ENCODE peak calls at places on chromosome 4, in seven cellular contexts. M is GM12878, Q is psoas muscle, B is IMR-90, I is endothelial cell of umbilical vein, G is brain microvascular endothelial cell, P is spleen. J is an unnamed sample.

GRCh38 chr4:105093975-105094374 is 52.7 kb upstream of the TET2 start:
- DNase-seq in B (peak; percentile 6), G (no peak), M (no peak), I (peak; percentile 3), Q (no peak), P (no peak), J (no peak)

GRCh38 chr4:80197132-80197573 is at the start of gene PRDM8:
- DNase-seq in M (no peak), B (peak; percentile 73), G (no peak), I (no peak), Q (no peak), P (peak; percentile 85), J (no peak)

GRCh38 chr4:7540216-7540615 is 105.5 kb upstream of the PSAPL1 start:
- DNase-seq in G (no peak), B (no peak), I (no peak), Q (no peak), P (no peak), M (no peak), J (no peak)

GRCh38 chr4:187618701-187619278 is 376.8 kb upstream of the ZFP42 start:
- DNase-seq in Q (no peak), G (peak; percentile 67), P (no peak), M (no peak), B (peak; percentile 86), I (no peak), J (no peak)

GRCh38 chr4:99735822-99736221 is 78.2 kb upstream of the C4orf54 start:
- DNase-seq in P (no peak), Q (no peak), M (no peak), G (no peak), B (no peak), I (no peak), J (no peak)

GRCh38 chr4:52880994-52881393 is 18.9 kb downstream of the RASL11B start:
- DNase-seq in P (no peak), I (no peak), G (no peak), B (no peak), M (no peak), Q (no peak), J (no peak)

GRCh38 chr4:38717604-38718003 is 53.6 kb downstream of the KLF3 start:
- DNase-seq in M (no peak), I (peak; percentile 67), P (no peak), B (peak; percentile 31), Q (no peak), G (no peak), J (no peak)

GRCh38 chr4:2049381-2049780 is 9.7 kb upstream of the NAT8L start:
- DNase-seq in G (no peak), Q (no peak), I (no peak), P (peak; percentile 54), M (no peak), B (no peak), J (no peak)

GRCh38 chr4:6228158-6229067 is 28.1 kb upstream of the JAKMIP1 start:
- DNase-seq in Q (no peak), G (no peak), B (no peak), P (no peak), M (no peak), I (no peak), J (no peak)

GRCh38 chr4:129581305-129581704 is 485.4 kb downstream of the C4orf33 start:
- DNase-seq in I (no peak), G (no peak), B (no peak), P (no peak), Q (no peak), M (no peak), J (no peak)

GRCh38 chr4:119559044-119559647 is 69.5 kb downstream of the PDE5A start:
- DNase-seq in B (peak; percentile 57), M (no peak), I (peak; percentile 61), Q (no peak), P (no peak), G (no peak), J (no peak)

GRCh38 chr4:99815597-99816011 is 1.0 kb upstream of the DAPP1 start:
- DNase-seq in M (no peak), Q (no peak), I (no peak), P (no peak), B (peak; percentile 20), G (peak; percentile 40), J (no peak)

GRCh38 chr4:185838104-185838452 is 26.1 kb upstream of the SORBS2 start:
- DNase-seq in P (no peak), Q (no peak), M (no peak), B (no peak), G (no peak), I (no peak), J (no peak)

GRCh38 chr4:99029018-99029735 is 33.7 kb downstream of the METAP1 start:
- DNase-seq in Q (no peak), M (no peak), I (no peak), G (no peak), B (peak; percentile 3), P (no peak), J (no peak)

GRCh38 chr4:153276966-153277365 is 67.5 kb upstream of the MND1 start:
- DNase-seq in Q (no peak), G (no peak), M (no peak), P (no peak), I (no peak), B (no peak), J (no peak)

GRCh38 chr4:23958749-23959148 is 68.9 kb upstream of the PPARGC1A start:
- DNase-seq in I (no peak), M (no peak), P (no peak), B (no peak), Q (no peak), G (no peak), J (no peak)

GRCh38 chr4:244471-244870 is 60.8 kb downstream of the ZNF732 start:
- DNase-seq in P (no peak), I (peak; percentile 35), G (peak; percentile 7), Q (no peak), M (peak; percentile 11), B (no peak), J (peak; percentile 2)

GRCh38 chr4:108473163-108473720 is 147.1 kb upstream of the RPL34 start:
- DNase-seq in B (peak; percentile 7), P (no peak), M (no peak), G (no peak), I (no peak), Q (no peak), J (no peak)
- TF ChIP-seq CTCF in B (no peak), P (no peak), M (no peak), G (peak; percentile 4), I (no peak), Q (no peak), J (no peak)

DNA sequence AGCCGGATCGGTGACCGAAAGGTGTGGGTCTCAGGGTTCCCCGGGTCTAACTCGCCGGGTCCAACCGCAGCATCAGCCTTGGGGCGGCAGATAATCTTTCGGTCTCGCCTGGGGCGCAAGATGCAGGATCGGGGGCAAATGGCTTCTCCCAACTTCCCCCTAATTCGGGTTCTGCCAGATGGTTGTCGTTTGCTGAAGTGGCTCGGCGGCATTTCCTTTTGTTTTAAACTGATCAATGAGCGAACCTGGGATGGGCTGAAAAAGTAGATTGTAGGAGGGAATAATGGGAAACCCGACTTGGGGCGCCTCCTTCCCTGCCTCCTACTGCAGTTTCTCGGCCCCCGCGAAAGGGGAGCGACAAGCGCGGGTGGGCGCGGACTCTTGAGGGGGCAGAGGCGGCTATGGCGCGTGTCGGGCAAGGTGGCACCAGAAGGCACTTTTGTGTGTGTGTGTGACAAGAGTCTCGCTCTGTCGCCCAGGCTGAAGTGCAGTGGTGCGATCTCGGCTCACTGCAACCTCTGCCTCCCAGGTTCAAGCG is 3.1 kb downstream of the PDGFRA start:
- DNase-seq in G (no peak), I (no peak), M (no peak), Q (peak; percentile 54), P (no peak), B (no peak), J (no peak)
- H3K4me3 ChIP-seq in G (peak overlapping the region; percentile 60), I (peak overlapping the region; percentile 35), M (no peak overlapping the region), Q (peak overlapping the region; percentile 70), P (peak overlapping the region; percentile 50), B (peak overlapping the region; percentile 89), J (no peak overlapping the region)

GRCh38 chr4:17324431-17324830 is 187.5 kb downstream of the QDPR start:
- DNase-seq in M (no peak), I (peak; percentile 72), B (peak; percentile 77), P (no peak), G (peak; percentile 42), Q (no peak), J (no peak)
- TF ChIP-seq CTCF in M (peak; percentile 52), I (peak; percentile 53), B (peak; percentile 89), P (peak; percentile 63), G (peak; percentile 62), Q (peak; percentile 41), J (peak; percentile 52)

GRCh38 chr4:158172196-158172557 is 648 bp downstream of the GASK1B start:
- DNase-seq in B (peak; percentile 63), G (peak; percentile 16), M (no peak), P (no peak), Q (no peak), I (no peak), J (no peak)

GRCh38 chr4:158169931-158170690 is 2.7 kb downstream of the GASK1B start:
- DNase-seq in P (no peak), B (peak; percentile 21), I (peak; percentile 61), Q (no peak), G (no peak), M (no peak), J (no peak)

GRCh38 chr4:158170691-158171455 is 2.0 kb downstream of the GASK1B start:
- DNase-seq in P (peak; percentile 88), G (no peak), M (no peak), I (peak; percentile 89), B (peak; percentile 23), Q (peak; percentile 80), J (no peak)

GRCh38 chr4:158172558-158173258 is at the start of gene GASK1B:
- DNase-seq in P (no peak), M (no peak), Q (no peak), I (peak; percentile 91), B (peak; percentile 64), G (peak; percentile 69), J (no peak)

DNA sequence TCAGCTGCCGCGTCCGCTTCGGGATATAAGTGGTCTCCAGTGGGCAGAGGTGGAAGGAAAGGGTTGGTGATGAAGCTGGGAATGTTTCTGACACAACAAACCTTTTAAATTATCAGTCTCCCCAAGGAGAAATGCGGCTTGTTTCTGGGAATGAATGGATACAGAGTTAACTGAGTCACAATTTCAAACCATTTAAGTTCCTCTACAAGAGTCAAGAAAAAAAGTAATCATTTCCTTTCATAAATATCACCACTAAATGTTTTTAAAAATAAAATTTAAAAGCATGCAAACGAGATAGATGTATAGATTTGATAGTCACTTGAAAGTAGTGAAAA is 1.4 kb downstream of the GASK1B start:
- DNase-seq in Q (no peak), I (peak; percentile 78), G (no peak), M (no peak), B (no peak), P (no peak), J (no peak)
- H3K4me3 ChIP-seq in Q (peak overlapping the region; percentile 65), I (peak overlapping the region; percentile 94), G (peak overlapping the region; percentile 47), M (no peak overlapping the region), B (peak overlapping the region; percentile 30), P (peak overlapping the region; percentile 34), J (no peak overlapping the region)

GRCh38 chr4:112910109-112910736 is 139.2 kb upstream of the ANK2 start:
- DNase-seq in G (peak; percentile 47), M (no peak), I (no peak), Q (no peak), B (peak; percentile 13), P (no peak), J (no peak)
- TF ChIP-seq CTCF in G (peak; percentile 39), M (no peak), I (no peak), Q (peak; percentile 4), B (no peak), P (no peak), J (no peak)

DNA sequence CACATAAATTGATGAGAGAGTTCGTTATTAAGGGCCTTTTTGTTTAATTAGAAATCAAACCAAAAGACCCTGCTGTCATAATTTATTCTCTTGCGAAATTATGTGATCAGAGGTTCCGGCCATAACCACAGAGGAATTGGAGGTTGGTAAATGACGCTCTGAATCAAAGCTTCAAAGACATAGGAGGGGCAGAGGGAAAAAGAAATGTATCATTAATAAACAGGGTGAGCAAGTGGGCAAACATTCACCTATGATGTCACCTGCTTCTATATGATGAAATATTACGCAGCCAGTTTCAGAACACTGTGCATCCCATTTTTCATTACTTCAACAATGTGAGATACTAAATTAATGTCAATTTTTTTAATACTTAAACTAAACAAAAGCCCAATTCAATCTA is 230.0 kb upstream of the JADE1 start:
- DNase-seq in G (no peak), I (no peak), M (no peak), Q (no peak), P (no peak), B (no peak), J (no peak)
- H3K4me3 ChIP-seq in G (no peak overlapping the region), I (no peak overlapping the region), M (no peak overlapping the region), Q (no peak overlapping the region), P (no peak overlapping the region), B (no peak overlapping the region), J (no peak overlapping the region)